ENCODE peak calls at places on chromosomes 13 and 19, in six cellular contexts. One of them, this sample, is unnamed.

GRCh38 chr13:50914301-50914700 is 4.7 kb downstream of the RNASEH2B start:
- DNase-seq in cardiac muscle cell: no peak
- DNase-seq in PC-3: no peak
- DNase-seq in psoas muscle: no peak
- DNase-seq in breast epithelium: no peak
- DNase-seq in left lung: no peak
- DNase-seq in this sample: no peak

GRCh38 chr13:112067121-112067741 is at the start of gene SOX1:
- DNase-seq in cardiac muscle cell: peak
- DNase-seq in psoas muscle: no peak
- DNase-seq in PC-3: no peak
- DNase-seq in breast epithelium: no peak
- DNase-seq in left lung: no peak
- DNase-seq in this sample: no peak

GRCh38 chr13:104641309-104641708 is 1575.1 kb upstream of the SLC10A2 start:
- DNase-seq in left lung: no peak
- DNase-seq in PC-3: peak
- DNase-seq in cardiac muscle cell: no peak
- DNase-seq in breast epithelium: no peak
- DNase-seq in psoas muscle: no peak
- DNase-seq in this sample: no peak

GRCh38 chr13:31908696-31909386 is 122.7 kb upstream of the FRY start:
- DNase-seq in PC-3: no peak
- DNase-seq in psoas muscle: no peak
- DNase-seq in breast epithelium: no peak
- DNase-seq in left lung: no peak
- DNase-seq in cardiac muscle cell: no peak
- DNase-seq in this sample: no peak

GRCh38 chr13:42333613-42334328 is 61.8 kb downstream of the AKAP11 start:
- DNase-seq in left lung: no peak
- DNase-seq in psoas muscle: no peak
- DNase-seq in PC-3: peak
- DNase-seq in cardiac muscle cell: peak
- DNase-seq in breast epithelium: no peak
- DNase-seq in this sample: no peak

GRCh38 chr13:27822258-27822872 is 30.1 kb downstream of the GSX1 start:
- DNase-seq in psoas muscle: no peak
- DNase-seq in breast epithelium: no peak
- DNase-seq in cardiac muscle cell: no peak
- DNase-seq in left lung: no peak
- DNase-seq in PC-3: no peak
- DNase-seq in this sample: no peak

GRCh38 chr19:21314676-21315075 is 14.5 kb downstream of the ZNF708 start:
- DNase-seq in breast epithelium: no peak
- DNase-seq in left lung: no peak
- DNase-seq in cardiac muscle cell: peak
- DNase-seq in psoas muscle: no peak
- DNase-seq in PC-3: no peak
- DNase-seq in this sample: no peak

GRCh38 chr13:60716296-60716695 is 319.3 kb downstream of the TDRD3 start:
- DNase-seq in cardiac muscle cell: no peak
- DNase-seq in PC-3: no peak
- DNase-seq in psoas muscle: no peak
- DNase-seq in left lung: no peak
- DNase-seq in breast epithelium: no peak
- DNase-seq in this sample: no peak

GRCh38 chr13:29999492-30000372 is 149.3 kb upstream of the UBL3 start:
- DNase-seq in breast epithelium: no peak
- DNase-seq in cardiac muscle cell: no peak
- DNase-seq in left lung: no peak
- DNase-seq in PC-3: no peak
- DNase-seq in psoas muscle: no peak
- DNase-seq in this sample: no peak

GRCh38 chr19:49224856-49225255 is 67.3 kb downstream of the TRPM4 start:
- DNase-seq in breast epithelium: no peak
- DNase-seq in cardiac muscle cell: peak
- DNase-seq in psoas muscle: peak
- DNase-seq in PC-3: peak
- DNase-seq in left lung: peak
- DNase-seq in this sample: no peak

GRCh38 chr13:74835579-74835978 is 646.4 kb downstream of the TBC1D4 start:
- DNase-seq in breast epithelium: no peak
- DNase-seq in psoas muscle: no peak
- DNase-seq in cardiac muscle cell: no peak
- DNase-seq in PC-3: no peak
- DNase-seq in left lung: no peak
- DNase-seq in this sample: no peak

GRCh38 chr19:35757231-35757748 is 461 bp upstream of the HSPB6 start:
- DNase-seq in left lung: peak
- DNase-seq in PC-3: peak
- DNase-seq in breast epithelium: no peak
- DNase-seq in cardiac muscle cell: peak
- DNase-seq in psoas muscle: peak
- DNase-seq in this sample: peak

GRCh38 chr13:82719987-82720386 is 1162.3 kb downstream of the SLITRK1 start:
- DNase-seq in left lung: no peak
- DNase-seq in cardiac muscle cell: no peak
- DNase-seq in breast epithelium: no peak
- DNase-seq in PC-3: no peak
- DNase-seq in psoas muscle: no peak
- DNase-seq in this sample: no peak

GRCh38 chr19:2962018-2962670 is 15.2 kb upstream of the TLE6 start:
- DNase-seq in psoas muscle: no peak
- DNase-seq in PC-3: peak
- DNase-seq in left lung: no peak
- DNase-seq in breast epithelium: no peak
- DNase-seq in cardiac muscle cell: peak
- DNase-seq in this sample: no peak

GRCh38 chr19:3808420-3809143 is 22.4 kb upstream of the MATK start:
- DNase-seq in psoas muscle: no peak
- DNase-seq in breast epithelium: no peak
- DNase-seq in left lung: no peak
- DNase-seq in PC-3: no peak
- DNase-seq in cardiac muscle cell: no peak
- DNase-seq in this sample: no peak

GRCh38 chr19:16876904-16877361 is 11.9 kb upstream of the F2RL3 start:
- DNase-seq in cardiac muscle cell: no peak
- DNase-seq in PC-3: peak
- DNase-seq in psoas muscle: no peak
- DNase-seq in left lung: no peak
- DNase-seq in breast epithelium: no peak
- DNase-seq in this sample: no peak

GRCh38 chr13:27508802-27509201 is 58.4 kb upstream of the MTIF3 start:
- DNase-seq in PC-3: no peak
- DNase-seq in breast epithelium: no peak
- DNase-seq in left lung: no peak
- DNase-seq in psoas muscle: no peak
- DNase-seq in cardiac muscle cell: no peak
- DNase-seq in this sample: no peak

DNA sequence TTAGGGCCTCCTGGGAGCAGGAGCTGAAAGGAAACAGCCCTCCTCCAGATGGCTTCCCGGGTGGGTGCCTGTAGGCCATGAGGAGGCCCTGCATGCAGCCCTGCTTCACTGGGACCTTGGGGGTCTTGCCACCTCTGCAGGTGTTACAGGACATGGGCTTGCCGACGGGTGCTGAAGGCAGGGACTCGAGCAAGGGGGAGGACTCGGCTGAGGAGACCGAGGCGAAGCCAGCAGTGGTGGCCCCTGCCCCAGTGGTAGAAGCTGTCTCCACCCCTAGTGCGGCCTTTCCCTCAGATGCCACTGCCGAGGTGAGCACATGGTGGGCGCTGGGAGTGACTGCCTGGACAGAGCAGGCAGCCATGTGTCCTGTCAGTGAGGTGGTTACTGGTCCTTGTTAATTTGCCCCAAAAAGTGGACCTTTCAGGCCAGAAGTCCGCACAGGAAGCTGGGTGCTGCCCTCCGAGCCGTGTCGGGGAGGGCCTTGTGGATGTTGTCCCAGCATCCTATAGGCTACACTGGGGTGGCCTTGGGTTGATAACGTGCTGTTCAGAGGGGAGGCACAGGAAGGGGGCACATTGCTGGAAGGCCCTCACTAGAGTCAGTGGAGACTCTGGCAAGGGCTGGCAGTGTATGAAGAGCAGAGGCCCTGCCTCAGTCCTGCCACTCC is 18.7 kb upstream of the QTRT1 start:
- DNase-seq in psoas muscle: no peak
- DNase-seq in cardiac muscle cell: no peak
- DNase-seq in PC-3: no peak
- DNase-seq in left lung: no peak
- DNase-seq in breast epithelium: no peak
- DNase-seq in this sample: no peak
- H3K27ac ChIP-seq in psoas muscle: no peak
- H3K27ac ChIP-seq in cardiac muscle cell: no peak
- H3K27ac ChIP-seq in PC-3: no peak
- H3K27ac ChIP-seq in left lung: no peak
- H3K27ac ChIP-seq in breast epithelium: no peak
- H3K27ac ChIP-seq in this sample: no peak

GRCh38 chr19:51097796-51098195 is 10.4 kb downstream of the CTU1 start:
- DNase-seq in psoas muscle: no peak
- DNase-seq in PC-3: no peak
- DNase-seq in breast epithelium: no peak
- DNase-seq in left lung: no peak
- DNase-seq in cardiac muscle cell: no peak
- DNase-seq in this sample: no peak
- TF ChIP-seq CTCF in psoas muscle: no peak
- TF ChIP-seq CTCF in PC-3: no peak
- TF ChIP-seq CTCF in breast epithelium: no peak
- TF ChIP-seq CTCF in left lung: no peak
- TF ChIP-seq CTCF in cardiac muscle cell: no peak
- TF ChIP-seq CTCF in this sample: no peak

GRCh38 chr19:311813-312261 is 20.6 kb upstream of the PLPP2 start:
- DNase-seq in PC-3: no peak
- DNase-seq in left lung: no peak
- DNase-seq in cardiac muscle cell: no peak
- DNase-seq in breast epithelium: no peak
- DNase-seq in psoas muscle: no peak
- DNase-seq in this sample: no peak
- H3K4me3 ChIP-seq in PC-3: no peak
- H3K4me3 ChIP-seq in left lung: peak
- H3K4me3 ChIP-seq in cardiac muscle cell: no peak
- H3K4me3 ChIP-seq in breast epithelium: peak
- H3K4me3 ChIP-seq in psoas muscle: peak
- H3K4me3 ChIP-seq in this sample: no peak

GRCh38 chr19:13005253-13005652 is 10.0 kb downstream of the NFIX start:
- DNase-seq in cardiac muscle cell: no peak
- DNase-seq in breast epithelium: no peak
- DNase-seq in left lung: no peak
- DNase-seq in psoas muscle: no peak
- DNase-seq in PC-3: no peak
- DNase-seq in this sample: no peak
- H3K27ac ChIP-seq in cardiac muscle cell: no peak
- H3K27ac ChIP-seq in breast epithelium: peak
- H3K27ac ChIP-seq in left lung: peak
- H3K27ac ChIP-seq in psoas muscle: peak
- H3K27ac ChIP-seq in PC-3: no peak
- H3K27ac ChIP-seq in this sample: no peak

This sample was measured in coronary artery.